ENCODE peak calls at places on chromosomes 16 and 17, in seven cellular contexts. One of them, this sample, is unnamed.

GRCh38 chr16:4475880-4476790 is at the start of gene HMOX2:
- DNase-seq in sigmoid colon: peak; percentile 95
- DNase-seq in left ventricle myocardium inferior: peak; percentile 93
- DNase-seq in heart left ventricle: peak; percentile 96
- DNase-seq in GM23248: peak; percentile 95
- DNase-seq in spleen: peak; percentile 99
- DNase-seq in H9: peak; percentile 97
- DNase-seq in this sample: peak; percentile 91

GRCh38 chr17:42904110-42904469 is 3.5 kb downstream of the G6PC1 start:
- DNase-seq in heart left ventricle: no peak
- DNase-seq in H9: no peak
- DNase-seq in left ventricle myocardium inferior: no peak
- DNase-seq in GM23248: no peak
- DNase-seq in sigmoid colon: no peak
- DNase-seq in spleen: no peak
- DNase-seq in this sample: no peak

GRCh38 chr17:1049446-1050225 is 52.7 kb downstream of the TIMM22 start:
- DNase-seq in sigmoid colon: no peak
- DNase-seq in left ventricle myocardium inferior: peak; percentile 3
- DNase-seq in heart left ventricle: peak; percentile 43
- DNase-seq in GM23248: no peak
- DNase-seq in H9: no peak
- DNase-seq in spleen: peak; percentile 17
- DNase-seq in this sample: no peak

GRCh38 chr16:57194512-57194911 is 8.4 kb downstream of the RSPRY1 start:
- DNase-seq in heart left ventricle: no peak
- DNase-seq in GM23248: peak; percentile 94
- DNase-seq in left ventricle myocardium inferior: no peak
- DNase-seq in H9: no peak
- DNase-seq in spleen: no peak
- DNase-seq in sigmoid colon: no peak
- DNase-seq in this sample: no peak

GRCh38 chr16:81997738-81998137 is 13.5 kb downstream of the SDR42E1 start:
- DNase-seq in H9: no peak
- DNase-seq in sigmoid colon: no peak
- DNase-seq in spleen: no peak
- DNase-seq in GM23248: peak; percentile 82
- DNase-seq in left ventricle myocardium inferior: no peak
- DNase-seq in heart left ventricle: no peak
- DNase-seq in this sample: no peak

GRCh38 chr17:7281074-7281952 is at the start of gene SLC2A4:
- DNase-seq in left ventricle myocardium inferior: peak; percentile 94
- DNase-seq in sigmoid colon: peak; percentile 98
- DNase-seq in GM23248: peak; percentile 97
- DNase-seq in heart left ventricle: peak; percentile 97
- DNase-seq in H9: peak; percentile 99
- DNase-seq in spleen: peak; percentile 93
- DNase-seq in this sample: peak; percentile 93

GRCh38 chr17:17018021-17018441 is 24.2 kb upstream of the MPRIP start:
- DNase-seq in GM23248: no peak
- DNase-seq in heart left ventricle: peak; percentile 26
- DNase-seq in spleen: peak; percentile 70
- DNase-seq in left ventricle myocardium inferior: no peak
- DNase-seq in sigmoid colon: peak; percentile 35
- DNase-seq in H9: no peak
- DNase-seq in this sample: no peak

GRCh38 chr17:40355123-40355803 is 9.3 kb downstream of the GJD3 start:
- DNase-seq in left ventricle myocardium inferior: peak; percentile 79
- DNase-seq in GM23248: peak; percentile 59
- DNase-seq in H9: peak; percentile 95
- DNase-seq in spleen: peak; percentile 95
- DNase-seq in heart left ventricle: peak; percentile 91
- DNase-seq in sigmoid colon: peak; percentile 91
- DNase-seq in this sample: peak; percentile 76

GRCh38 chr17:60586288-60586974 is 13.6 kb upstream of the PPM1D start:
- DNase-seq in H9: peak; percentile 67
- DNase-seq in spleen: no peak
- DNase-seq in sigmoid colon: no peak
- DNase-seq in GM23248: peak; percentile 32
- DNase-seq in left ventricle myocardium inferior: no peak
- DNase-seq in heart left ventricle: no peak
- DNase-seq in this sample: no peak

GRCh38 chr16:35144212-35144932 is 1685.0 kb downstream of the TP53TG3F start:
- DNase-seq in left ventricle myocardium inferior: no peak
- DNase-seq in sigmoid colon: no peak
- DNase-seq in H9: no peak
- DNase-seq in GM23248: no peak
- DNase-seq in heart left ventricle: no peak
- DNase-seq in spleen: peak; percentile 40
- DNase-seq in this sample: no peak
- H3K9me3 ChIP-seq in left ventricle myocardium inferior: peaks cover 23% of the 10 kb centered on the region
- H3K9me3 ChIP-seq in sigmoid colon: peaks cover 2% of the 10 kb centered on the region
- H3K9me3 ChIP-seq in H9: peaks cover 96% of the 10 kb centered on the region
- H3K9me3 ChIP-seq in GM23248: no peaks in the 10 kb centered on the region
- H3K9me3 ChIP-seq in heart left ventricle: peaks cover 4% of the 10 kb centered on the region
- H3K9me3 ChIP-seq in spleen: no peaks in the 10 kb centered on the region
- H3K9me3 ChIP-seq in this sample: no peaks in the 10 kb centered on the region

DNA sequence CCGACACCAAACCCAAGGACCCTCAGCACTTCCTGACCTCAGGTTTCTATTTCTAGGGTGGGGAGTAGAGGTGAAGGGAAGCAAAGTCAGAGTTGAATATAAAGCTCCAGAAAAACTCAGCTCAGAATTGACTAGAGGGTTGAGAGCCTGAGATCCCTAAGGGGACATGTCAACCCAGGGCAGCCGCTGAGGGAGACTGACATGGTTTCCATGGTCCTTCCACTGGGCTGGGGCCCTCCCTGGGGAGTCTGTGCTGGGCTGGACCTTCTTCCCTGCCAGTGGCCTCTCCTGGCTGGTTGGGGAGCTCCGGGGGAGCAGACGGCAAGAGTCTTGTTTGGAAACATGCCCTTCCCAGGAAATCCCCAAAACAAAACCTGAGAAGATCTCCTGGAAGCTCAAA is 121.3 kb downstream of the METRNL start:
- DNase-seq in heart left ventricle: peak; percentile 71
- DNase-seq in H9: no peak
- DNase-seq in spleen: peak; percentile 82
- DNase-seq in GM23248: peak; percentile 47
- DNase-seq in sigmoid colon: peak; percentile 63
- DNase-seq in left ventricle myocardium inferior: peak; percentile 14
- DNase-seq in this sample: no peak
- H3K9me3 ChIP-seq in heart left ventricle: no peaks in the 10 kb centered on the region
- H3K9me3 ChIP-seq in H9: peaks cover 13% of the 10 kb centered on the region
- H3K9me3 ChIP-seq in spleen: no peaks in the 10 kb centered on the region
- H3K9me3 ChIP-seq in GM23248: no peaks in the 10 kb centered on the region
- H3K9me3 ChIP-seq in sigmoid colon: no peaks in the 10 kb centered on the region
- H3K9me3 ChIP-seq in left ventricle myocardium inferior: no peaks in the 10 kb centered on the region
- H3K9me3 ChIP-seq in this sample: no peaks in the 10 kb centered on the region

DNA sequence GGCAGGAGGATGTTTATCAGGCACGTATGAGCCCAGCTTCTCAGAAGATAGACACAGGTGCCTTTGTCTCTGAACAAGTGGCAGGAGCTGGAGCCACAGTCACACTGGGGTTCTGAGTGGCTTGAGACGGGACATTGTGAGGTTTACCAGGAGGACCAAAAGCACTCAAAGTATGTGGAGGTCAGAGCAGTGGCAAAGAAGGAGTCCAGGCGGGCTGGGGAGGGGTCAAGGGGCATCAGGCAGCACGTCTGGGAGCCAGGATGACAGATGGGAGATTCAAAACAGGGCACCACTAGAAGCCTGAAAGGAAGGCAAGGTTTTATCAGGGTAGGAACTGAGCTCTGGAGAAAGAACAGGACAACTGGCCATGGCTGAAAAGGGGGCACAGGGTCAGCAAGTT is 67.2 kb upstream of the MARCHF10 start:
- DNase-seq in heart left ventricle: no peak
- DNase-seq in H9: no peak
- DNase-seq in spleen: no peak
- DNase-seq in GM23248: no peak
- DNase-seq in sigmoid colon: no peak
- DNase-seq in left ventricle myocardium inferior: no peak
- DNase-seq in this sample: no peak
- H3K9me3 ChIP-seq in heart left ventricle: no peaks in the 10 kb centered on the region
- H3K9me3 ChIP-seq in H9: no peaks in the 10 kb centered on the region
- H3K9me3 ChIP-seq in spleen: no peaks in the 10 kb centered on the region
- H3K9me3 ChIP-seq in GM23248: no peaks in the 10 kb centered on the region
- H3K9me3 ChIP-seq in sigmoid colon: no peaks in the 10 kb centered on the region
- H3K9me3 ChIP-seq in left ventricle myocardium inferior: no peaks in the 10 kb centered on the region
- H3K9me3 ChIP-seq in this sample: no peaks in the 10 kb centered on the region

GRCh38 chr16:35743101-35743692 is 2283.8 kb downstream of the TP53TG3F start:
- DNase-seq in spleen: no peak
- DNase-seq in H9: no peak
- DNase-seq in sigmoid colon: no peak
- DNase-seq in GM23248: no peak
- DNase-seq in left ventricle myocardium inferior: no peak
- DNase-seq in heart left ventricle: no peak
- DNase-seq in this sample: peak; percentile 17

GRCh38 chr16:35745821-35746248 is 2286.4 kb downstream of the TP53TG3F start:
- DNase-seq in sigmoid colon: no peak
- DNase-seq in H9: no peak
- DNase-seq in left ventricle myocardium inferior: no peak
- DNase-seq in heart left ventricle: no peak
- DNase-seq in spleen: no peak
- DNase-seq in GM23248: no peak
- DNase-seq in this sample: no peak

GRCh38 chr16:35744716-35745115 is 2285.3 kb downstream of the TP53TG3F start:
- DNase-seq in left ventricle myocardium inferior: no peak
- DNase-seq in H9: no peak
- DNase-seq in spleen: no peak
- DNase-seq in heart left ventricle: no peak
- DNase-seq in sigmoid colon: no peak
- DNase-seq in GM23248: no peak
- DNase-seq in this sample: no peak

GRCh38 chr16:35745191-35745590 is 2285.8 kb downstream of the TP53TG3F start:
- DNase-seq in sigmoid colon: no peak
- DNase-seq in heart left ventricle: no peak
- DNase-seq in H9: no peak
- DNase-seq in left ventricle myocardium inferior: no peak
- DNase-seq in GM23248: no peak
- DNase-seq in spleen: no peak
- DNase-seq in this sample: no peak

GRCh38 chr16:35744084-35744483 is 2284.7 kb downstream of the TP53TG3F start:
- DNase-seq in sigmoid colon: no peak
- DNase-seq in heart left ventricle: no peak
- DNase-seq in left ventricle myocardium inferior: no peak
- DNase-seq in spleen: no peak
- DNase-seq in H9: no peak
- DNase-seq in GM23248: no peak
- DNase-seq in this sample: no peak
- H3K9me3 ChIP-seq in sigmoid colon: no peaks in the 10 kb centered on the region
- H3K9me3 ChIP-seq in heart left ventricle: no peaks in the 10 kb centered on the region
- H3K9me3 ChIP-seq in left ventricle myocardium inferior: peaks cover 7% of the 10 kb centered on the region
- H3K9me3 ChIP-seq in spleen: peaks cover 7% of the 10 kb centered on the region
- H3K9me3 ChIP-seq in H9: peaks cover 99% of the 10 kb centered on the region
- H3K9me3 ChIP-seq in GM23248: no peaks in the 10 kb centered on the region
- H3K9me3 ChIP-seq in this sample: peaks cover 17% of the 10 kb centered on the region

DNA sequence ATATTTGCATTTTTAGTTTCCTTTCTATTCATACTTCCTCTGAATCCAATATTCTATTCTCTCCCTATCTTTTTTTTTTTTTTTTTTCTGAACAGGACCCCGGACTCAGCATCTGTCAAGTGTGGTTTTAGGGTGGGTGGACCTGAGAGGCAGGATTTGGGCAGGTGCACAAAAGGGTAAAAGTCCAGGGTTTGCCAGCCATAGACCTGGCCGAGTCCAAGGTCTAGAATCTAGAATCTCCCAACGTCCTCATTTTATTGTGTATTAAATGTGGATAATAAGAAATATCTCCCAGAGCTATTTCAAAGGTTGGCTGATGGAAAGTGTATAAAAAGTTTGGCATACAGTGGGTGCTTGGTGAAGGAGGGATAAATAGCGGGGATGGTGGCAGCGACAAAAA is 273.3 kb upstream of the MAF start:
- DNase-seq in heart left ventricle: no peak
- DNase-seq in spleen: no peak
- DNase-seq in sigmoid colon: no peak
- DNase-seq in left ventricle myocardium inferior: no peak
- DNase-seq in GM23248: no peak
- DNase-seq in H9: no peak
- DNase-seq in this sample: no peak
- H3K9me3 ChIP-seq in heart left ventricle: no peaks in the 10 kb centered on the region
- H3K9me3 ChIP-seq in spleen: no peaks in the 10 kb centered on the region
- H3K9me3 ChIP-seq in sigmoid colon: no peaks in the 10 kb centered on the region
- H3K9me3 ChIP-seq in left ventricle myocardium inferior: no peaks in the 10 kb centered on the region
- H3K9me3 ChIP-seq in GM23248: no peaks in the 10 kb centered on the region
- H3K9me3 ChIP-seq in H9: no peaks in the 10 kb centered on the region
- H3K9me3 ChIP-seq in this sample: no peaks in the 10 kb centered on the region

GRCh38 chr16:47483616-47484015 is 22.5 kb downstream of the PHKB start:
- DNase-seq in spleen: no peak
- DNase-seq in GM23248: no peak
- DNase-seq in H9: no peak
- DNase-seq in sigmoid colon: no peak
- DNase-seq in left ventricle myocardium inferior: no peak
- DNase-seq in heart left ventricle: no peak
- DNase-seq in this sample: no peak

GRCh38 chr16:47480410-47480809 is 19.3 kb downstream of the PHKB start:
- DNase-seq in heart left ventricle: no peak
- DNase-seq in GM23248: no peak
- DNase-seq in H9: no peak
- DNase-seq in left ventricle myocardium inferior: no peak
- DNase-seq in spleen: no peak
- DNase-seq in sigmoid colon: no peak
- DNase-seq in this sample: no peak

GRCh38 chr16:47486856-47487255 is 25.7 kb downstream of the PHKB start:
- DNase-seq in left ventricle myocardium inferior: no peak
- DNase-seq in heart left ventricle: no peak
- DNase-seq in spleen: no peak
- DNase-seq in H9: no peak
- DNase-seq in GM23248: no peak
- DNase-seq in sigmoid colon: no peak
- DNase-seq in this sample: no peak

GRCh38 chr16:47477680-47478079 is 16.5 kb downstream of the PHKB start:
- DNase-seq in left ventricle myocardium inferior: no peak
- DNase-seq in spleen: no peak
- DNase-seq in sigmoid colon: no peak
- DNase-seq in heart left ventricle: no peak
- DNase-seq in H9: no peak
- DNase-seq in GM23248: peak; percentile 71
- DNase-seq in this sample: no peak

DNA sequence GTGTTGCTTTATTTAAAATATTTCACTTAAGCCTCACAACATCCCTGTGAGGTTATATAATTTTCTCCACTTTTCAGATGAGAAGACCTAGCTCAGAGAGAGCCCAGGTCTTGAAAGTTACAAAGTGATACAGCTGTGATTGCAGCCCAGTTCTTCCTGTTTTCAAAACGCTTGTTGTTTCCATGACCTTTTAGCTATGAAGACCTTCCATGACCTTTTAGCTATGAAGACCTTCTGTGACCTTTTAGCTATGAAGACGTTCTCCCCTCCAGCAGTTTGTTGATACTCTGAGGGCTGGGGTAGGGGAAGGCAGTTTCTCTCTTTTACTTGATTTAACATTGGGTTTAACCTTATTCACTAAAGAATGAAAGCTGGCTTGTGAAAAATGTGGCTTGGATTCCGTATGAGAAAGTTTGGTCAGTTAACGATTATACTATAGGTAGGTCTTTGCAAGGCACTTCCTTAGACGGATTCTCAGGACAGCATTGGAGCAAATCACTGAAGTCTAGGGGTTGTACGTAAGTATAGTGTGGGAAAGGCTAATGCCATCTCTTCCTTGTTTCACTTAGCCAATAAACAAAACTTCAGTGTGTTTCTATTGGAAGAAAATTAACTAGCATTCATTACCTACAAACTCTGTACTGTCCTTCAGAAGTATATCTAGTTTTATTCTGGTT is 20.7 kb downstream of the PHKB start:
- DNase-seq in GM23248: no peak
- DNase-seq in sigmoid colon: no peak
- DNase-seq in spleen: no peak
- DNase-seq in H9: no peak
- DNase-seq in heart left ventricle: no peak
- DNase-seq in left ventricle myocardium inferior: no peak
- DNase-seq in this sample: no peak
- H3K9me3 ChIP-seq in GM23248: no peaks in the 10 kb centered on the region
- H3K9me3 ChIP-seq in sigmoid colon: no peaks in the 10 kb centered on the region
- H3K9me3 ChIP-seq in spleen: no peaks in the 10 kb centered on the region
- H3K9me3 ChIP-seq in H9: no peaks in the 10 kb centered on the region
- H3K9me3 ChIP-seq in heart left ventricle: no peaks in the 10 kb centered on the region
- H3K9me3 ChIP-seq in left ventricle myocardium inferior: no peaks in the 10 kb centered on the region
- H3K9me3 ChIP-seq in this sample: no peaks in the 10 kb centered on the region

This sample was measured in lung.